ENCODE peak calls at places on chromosomes 2 and 18, in eight cellular contexts. P, F, W, I, T, H, M and Q are unnamed samples.

GRCh38 chr2:217995741-217996141 is 7.1 kb downstream of the TNS1 start:
- DNase-seq in P (no peak), F (no peak), W (no peak), I (no peak), T (peak), H (peak), M (no peak), Q (no peak)

GRCh38 chr18:51946946-51947345 is 393.1 kb upstream of the DCC start:
- DNase-seq in P (no peak), F (no peak), W (no peak), I (no peak), T (no peak), H (no peak), M (no peak), Q (no peak)

GRCh38 chr18:9362869-9363268 is 28.3 kb downstream of the TWSG1 start:
- DNase-seq in P (no peak), F (no peak), W (no peak), I (no peak), T (no peak), H (no peak), M (no peak), Q (no peak)

GRCh38 chr2:132797551-132797950 is 127.5 kb upstream of the LYPD1 start:
- DNase-seq in P (no peak), F (no peak), W (no peak), I (no peak), T (no peak), H (no peak), M (no peak), Q (peak)

GRCh38 chr18:5309888-5310470 is 14.5 kb upstream of the ZBTB14 start:
- DNase-seq in P (no peak), F (no peak), W (no peak), I (no peak), T (no peak), H (no peak), M (no peak), Q (no peak)

GRCh38 chr2:175004980-175005832 is at the start of gene CHN1:
- DNase-seq in P (peak), F (peak), W (peak), I (peak), T (peak), H (peak), M (peak), Q (no peak)

GRCh38 chr18:22018366-22018765 is 151.0 kb upstream of the GATA6 start:
- DNase-seq in P (no peak), F (no peak), W (no peak), I (no peak), T (no peak), H (no peak), M (no peak), Q (no peak)

GRCh38 chr2:231708773-231709635 is 679 bp downstream of the PTMA start:
- DNase-seq in P (peak), F (no peak), W (peak), I (no peak), T (no peak), H (peak), M (no peak), Q (no peak)

GRCh38 chr18:6044773-6045172 is 149.5 kb upstream of the TMEM200C start:
- DNase-seq in P (no peak), F (no peak), W (no peak), I (no peak), T (no peak), H (no peak), M (no peak), Q (no peak)

GRCh38 chr2:2834105-2834504 is 503.0 kb upstream of the MYT1L start:
- DNase-seq in P (no peak), F (no peak), W (no peak), I (no peak), T (no peak), H (peak), M (no peak), Q (no peak)

GRCh38 chr18:11872479-11873136 is 21.4 kb downstream of the CHMP1B start:
- DNase-seq in P (no peak), F (no peak), W (no peak), I (no peak), T (no peak), H (no peak), M (no peak), Q (no peak)

GRCh38 chr2:215461836-215462532 is 26.1 kb upstream of the FN1 start:
- DNase-seq in P (no peak), F (no peak), W (no peak), I (no peak), T (no peak), H (no peak), M (no peak), Q (no peak)

GRCh38 chr18:63439334-63439733 is 17.1 kb upstream of the VPS4B start:
- DNase-seq in P (peak), F (peak), W (peak), I (peak), T (peak), H (no peak), M (peak), Q (no peak)

GRCh38 chr2:152453129-152453642 is 118.2 kb downstream of the FMNL2 start:
- DNase-seq in P (no peak), F (no peak), W (no peak), I (no peak), T (no peak), H (no peak), M (no peak), Q (no peak)

GRCh38 chr18:8623549-8624106 is 14.4 kb downstream of the RAB12 start:
- DNase-seq in P (no peak), F (no peak), W (no peak), I (no peak), T (peak), H (peak), M (no peak), Q (no peak)

GRCh38 chr18:10463741-10464140 is 9.3 kb downstream of the APCDD1 start:
- DNase-seq in P (no peak), F (no peak), W (no peak), I (no peak), T (no peak), H (no peak), M (no peak), Q (no peak)

GRCh38 chr2:231709981-231710750 is 1.8 kb downstream of the PTMA start:
- DNase-seq in P (peak), F (peak), W (peak), I (peak), T (peak), H (peak), M (peak), Q (no peak)